ENCODE peak calls at places on chromosomes 13 and 19, in four cellular contexts. A, U, S and D are unnamed samples. For H3K9me3, the result is how much of the 10 kb centered on the place peaks cover.

GRCh38 chr19:18616023-18616422 is 3.4 kb downstream of the TMEM59L start:
- DNase-seq in A (no peak), U (no peak), S (no peak), D (no peak)

GRCh38 chr19:45901432-45901903 is 945 bp downstream of the MYPOP start:
- DNase-seq in S (peak), A (no peak), U (peak), D (peak)

GRCh38 chr13:46010148-46010547 is 42.4 kb downstream of the ZC3H13 start:
- DNase-seq in S (no peak), A (no peak), U (no peak), D (no peak)

GRCh38 chr13:45492538-45492937 is 27.8 kb downstream of the COG3 start:
- DNase-seq in U (no peak), S (peak), A (no peak), D (no peak)

GRCh38 chr19:33947565-33947964 is 150.9 kb downstream of the KCTD15 start:
- DNase-seq in A (no peak), U (no peak), S (no peak), D (no peak)

GRCh38 chr13:34671136-34671535 is 270.9 kb upstream of the NBEA start:
- DNase-seq in A (no peak), U (no peak), S (no peak), D (no peak)

GRCh38 chr13:101875717-101876393 is 423.4 kb downstream of the ITGBL1 start:
- DNase-seq in S (peak), U (no peak), A (no peak), D (no peak)

GRCh38 chr13:44309771-44310767 is 63.6 kb upstream of the SERP2 start:
- DNase-seq in S (no peak), U (no peak), A (no peak), D (no peak)

GRCh38 chr19:3098141-3098514 is 4.0 kb downstream of the GNA11 start:
- DNase-seq in A (no peak), U (peak), S (no peak), D (peak)

GRCh38 chr19:55005684-55006488 is 32.2 kb downstream of the GP6 start:
- DNase-seq in U (no peak), S (peak), A (no peak), D (no peak)

GRCh38 chr19:6212403-6213265 is 67.1 kb downstream of the MLLT1 start:
- DNase-seq in S (no peak), U (peak), A (no peak), D (peak)

GRCh38 chr13:111335263-111335662 is 14.8 kb downstream of the TEX29 start:
- DNase-seq in S (no peak), U (no peak), A (no peak), D (no peak)

GRCh38 chr19:57559008-57559403 is 657 bp downstream of the ZNF550 start:
- DNase-seq in U (no peak), S (peak), A (no peak), D (no peak)

GRCh38 chr19:56348289-56348877 is 33.7 kb upstream of the ZSCAN5A start:
- DNase-seq in U (no peak), S (peak), A (no peak), D (no peak)

GRCh38 chr13:20461481-20461859 is 64.2 kb downstream of the CRYL1 start:
- DNase-seq in U (no peak), A (no peak), S (peak), D (no peak)

GRCh38 chr19:48513289-48514122 is 1.9 kb upstream of the LMTK3 start:
- DNase-seq in A (no peak), S (peak), U (peak), D (peak)

GRCh38 chr13:97295279-97296182 is 73.4 kb downstream of the MBNL2 start:
- DNase-seq in A (no peak), U (no peak), S (peak), D (no peak)

GRCh38 chr13:30037306-30037705 is 186.9 kb upstream of the UBL3 start:
- DNase-seq in A (no peak), S (no peak), U (no peak), D (no peak)

GRCh38 chr13:77331421-77331820 is 4.5 kb upstream of the MYCBP2 start:
- DNase-seq in A (no peak), S (no peak), U (no peak), D (no peak)

GRCh38 chr13:91157273-91158014 is 190.0 kb upstream of the MIR17HG start:
- DNase-seq in S (no peak), A (no peak), U (no peak), D (no peak)

GRCh38 chr13:107545946-107546502 is 669.3 kb downstream of the LIG4 start:
- DNase-seq in A (no peak), U (no peak), S (no peak), D (no peak)

GRCh38 chr13:80924596-80924995 is 583.7 kb upstream of the SPRY2 start:
- DNase-seq in A (no peak), U (no peak), S (peak), D (no peak)

GRCh38 chr13:90792335-90792734 is 555.2 kb upstream of the MIR17HG start:
- DNase-seq in U (no peak), S (no peak), A (no peak), D (no peak)

GRCh38 chr19:18290250-18291018 is 9.0 kb upstream of the JUND start:
- DNase-seq in S (peak), A (peak), U (peak), D (no peak)

GRCh38 chr13:32237681-32238080 is 77.5 kb downstream of the ZAR1L start:
- DNase-seq in A (no peak), U (no peak), S (no peak), D (no peak)

GRCh38 chr19:48608798-48609263 is 2.3 kb downstream of the SPACA4 start:
- DNase-seq in S (peak), U (no peak), A (no peak), D (no peak)

GRCh38 chr19:34707661-34708060 is 26.4 kb upstream of the ZNF181 start:
- DNase-seq in S (no peak), U (no peak), A (no peak), D (no peak)

GRCh38 chr13:98020271-98020670 is 66.8 kb downstream of the IPO5 start:
- DNase-seq in S (no peak), A (no peak), U (no peak), D (no peak)

GRCh38 chr13:113488283-113488682 is 2.2 kb downstream of the DCUN1D2 start:
- DNase-seq in U (no peak), S (no peak), A (no peak), D (no peak)

GRCh38 chr13:113483504-113484287 is 6.8 kb downstream of the DCUN1D2 start:
- DNase-seq in U (no peak), A (no peak), S (no peak), D (no peak)

GRCh38 chr13:113489171-113489548 is 1.4 kb downstream of the DCUN1D2 start:
- DNase-seq in U (peak), A (no peak), S (no peak), D (no peak)

GRCh38 chr13:113485545-113485944 is 5.0 kb downstream of the DCUN1D2 start:
- DNase-seq in S (no peak), U (no peak), A (no peak), D (no peak)

GRCh38 chr13:113486698-113487097 is 3.8 kb downstream of the DCUN1D2 start:
- DNase-seq in A (no peak), S (no peak), U (no peak), D (no peak)
- H3K27ac ChIP-seq in A (no peak), S (no peak), U (no peak), D (no peak)

GRCh38 chr13:93660664-93661063 is 434.1 kb downstream of the GPC6 start:
- DNase-seq in U (no peak), S (no peak), A (no peak), D (no peak)
- H3K4me3 ChIP-seq in U (no peak), S (no peak), A (no peak), D (no peak)

GRCh38 chr13:48401480-48401879 is 11.4 kb downstream of the LPAR6 start:
- DNase-seq in U (no peak), A (no peak), S (no peak), D (no peak)
- H3K9me3 ChIP-seq in U (under half), A (under half), S (under half), D (under half)

GRCh38 chr19:24074720-24075119 is 12.3 kb upstream of the ZNF254 start:
- DNase-seq in S (peak), U (no peak), A (no peak), D (no peak)
- H3K27ac ChIP-seq in S (no peak), U (no peak), A (no peak), D (no peak)

GRCh38 chr13:27533155-27533643 is 82.8 kb upstream of the MTIF3 start:
- DNase-seq in U (peak), S (peak), A (peak), D (peak)
- H3K4me3 ChIP-seq in U (no peak), S (no peak), A (no peak), D (peak)

GRCh38 chr19:12527034-12527836 is 24.0 kb downstream of the ZNF564 start:
- DNase-seq in U (no peak), A (no peak), S (peak), D (no peak)
- H3K9me3 ChIP-seq in U (half or more), A (half or more), S (under half), D (half or more)

GRCh38 chr19:49687150-49687549 is 2.2 kb upstream of the ADM5 start:
- DNase-seq in S (no peak), U (no peak), A (no peak), D (no peak)
- H3K27ac ChIP-seq in S (no peak), U (peak), A (no peak), D (peak)

GRCh38 chr13:40193290-40194203 is 472.9 kb downstream of the FOXO1 start:
- DNase-seq in U (peak), S (no peak), A (no peak), D (no peak)
- H3K4me3 ChIP-seq in U (no peak), S (no peak), A (peak), D (no peak)

GRCh38 chr19:44282846-44283245 is 22.0 kb downstream of the ZNF235 start:
- DNase-seq in U (no peak), S (no peak), A (no peak), D (no peak)
- H3K9me3 ChIP-seq in U (half or more), S (under half), A (half or more), D (half or more)